ENCODE peak calls at places on chromosomes 4 and X, in four cellular contexts. X is GM12878, Q is K562, H is HepG2. B is an unnamed sample.

GRCh38 chr4:101284546-101284945 is 62.8 kb downstream of the PPP3CA start:
- DNase-seq in Q (no peak), H (no peak), X (no peak), B (no peak)

GRCh38 chrX:22365460-22365859 is 92.7 kb downstream of the CBLL2 start:
- DNase-seq in H (no peak), Q (no peak), X (no peak), B (peak; percentile 29)

GRCh38 chr4:8370106-8370787 is 70.3 kb downstream of the ACOX3 start:
- DNase-seq in X (no peak), H (no peak), Q (no peak), B (no peak)

GRCh38 chrX:83916525-83916924 is 55.6 kb downstream of the CYLC1 start:
- DNase-seq in Q (peak; percentile 6), X (no peak), H (no peak), B (peak; percentile 8)

GRCh38 chr4:15695240-15695699 is 7.6 kb upstream of the BST1 start:
- DNase-seq in Q (no peak), X (no peak), H (no peak), B (peak; percentile 39)

GRCh38 chr4:153616005-153616555 is 68.0 kb upstream of the TLR2 start:
- DNase-seq in X (no peak), Q (no peak), H (no peak), B (no peak)

GRCh38 chr4:166972071-166972470 is 262.2 kb downstream of the SPOCK3 start:
- DNase-seq in X (no peak), Q (no peak), H (no peak), B (peak; percentile 33)

GRCh38 chr4:76307670-76308014 is 1.1 kb downstream of the STBD1 start:
- DNase-seq in Q (no peak), X (no peak), H (no peak), B (no peak)

GRCh38 chr4:78482281-78482680 is 69.3 kb upstream of the ANXA3 start:
- DNase-seq in H (no peak), Q (no peak), X (no peak), B (no peak)

GRCh38 chr4:184812651-184813181 is 13.1 kb downstream of the ACSL1 start:
- DNase-seq in H (no peak), X (no peak), Q (no peak), B (peak; percentile 36)

GRCh38 chr4:3335385-3335784 is 42.6 kb downstream of the RGS12 start:
- DNase-seq in Q (no peak), H (no peak), X (no peak), B (no peak)

GRCh38 chr4:3336389-3337356 is 43.9 kb downstream of the RGS12 start:
- DNase-seq in H (no peak), Q (no peak), X (no peak), B (no peak)

GRCh38 chr4:3334316-3334715 is 41.5 kb downstream of the RGS12 start:
- DNase-seq in Q (no peak), X (no peak), H (no peak), B (no peak)

GRCh38 chr4:3337357-3337732 is 44.5 kb downstream of the RGS12 start:
- DNase-seq in H (no peak), Q (no peak), X (no peak), B (no peak)

DNA sequence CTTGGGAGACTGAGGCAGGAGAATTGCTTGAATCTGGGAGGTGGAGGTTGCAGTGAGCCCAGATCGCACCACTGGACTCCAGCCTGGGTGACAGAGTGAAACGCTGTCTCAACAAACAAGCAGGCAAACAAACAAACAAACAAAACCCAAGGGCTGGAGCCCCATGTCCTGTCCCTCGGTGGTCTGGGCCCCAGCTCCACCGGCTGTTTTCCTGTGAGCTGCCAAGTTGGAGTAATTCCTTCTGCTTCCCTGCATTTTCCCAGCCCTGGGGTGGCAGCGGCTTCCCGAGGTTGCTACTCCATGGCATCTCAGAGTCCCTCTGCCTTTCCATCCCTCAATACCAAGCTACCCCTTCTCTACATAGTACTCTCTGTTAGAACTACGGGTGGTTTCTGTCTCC is 43.2 kb downstream of the RGS12 start:
- DNase-seq in X (no peak), H (no peak), Q (no peak), B (no peak)
- TF ChIP-seq CHD4 in X (no peak), H (no peak), Q (no peak), B (no peak)

DNA sequence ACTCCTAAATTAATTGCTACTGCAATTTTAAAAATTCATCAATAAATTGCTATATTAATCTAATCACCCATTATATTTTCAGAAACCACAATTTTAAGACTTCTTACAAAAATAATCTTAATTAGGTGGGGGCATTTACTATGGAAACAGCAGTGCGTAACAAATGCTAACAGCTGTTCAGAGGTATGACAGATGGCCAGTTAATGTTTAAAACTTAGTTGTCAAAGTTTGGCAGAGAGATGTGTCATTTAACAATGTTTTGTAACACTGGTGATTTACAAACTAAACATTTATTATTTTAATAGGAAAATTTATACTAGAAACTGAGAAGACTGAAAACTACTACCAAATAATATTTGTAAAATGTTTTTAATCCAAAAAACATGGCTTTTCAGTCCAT is 85.2 kb upstream of the GPR34 start:
- DNase-seq in Q (no peak), H (no peak), X (no peak), B (no peak)
- TF ChIP-seq CHD4 in Q (no peak), H (no peak), X (no peak), B (no peak)

GRCh38 chr4:46594658-46595057 is 204.7 kb upstream of the GABRA2 start:
- DNase-seq in X (no peak), H (no peak), Q (no peak), B (no peak)
- TF ChIP-seq CHD4 in X (no peak), H (no peak), Q (no peak), B (no peak)

GRCh38 chrX:25527596-25527995 is 511.8 kb upstream of the ARX start:
- DNase-seq in H (no peak), X (no peak), Q (no peak), B (no peak)

GRCh38 chrX:25519258-25519657 is 503.5 kb upstream of the ARX start:
- DNase-seq in X (no peak), Q (no peak), H (no peak), B (no peak)

GRCh38 chrX:25523574-25523973 is 507.8 kb upstream of the ARX start:
- DNase-seq in Q (peak; percentile 5), X (no peak), H (peak; percentile 42), B (peak; percentile 10)

GRCh38 chrX:25524150-25524549 is 508.4 kb upstream of the ARX start:
- DNase-seq in H (peak; percentile 82), X (no peak), Q (no peak), B (peak; percentile 8)
- TF ChIP-seq CHD4 in H (no peak), X (no peak), Q (no peak), B (no peak)

GRCh38 chrX:49188468-49189076 is 2.4 kb upstream of the PRICKLE3 start:
- DNase-seq in Q (no peak), X (no peak), H (no peak), B (no peak)

GRCh38 chrX:49193542-49193964 is 6.4 kb downstream of the SYP start:
- DNase-seq in X (no peak), Q (no peak), H (no peak), B (no peak)

GRCh38 chrX:49190783-49191032 is 4.5 kb upstream of the PRICKLE3 start:
- DNase-seq in H (no peak), Q (no peak), X (no peak), B (no peak)

GRCh38 chrX:49191033-49191871 is 5.1 kb upstream of the PRICKLE3 start:
- DNase-seq in X (peak; percentile 99), Q (peak; percentile 84), H (peak; percentile 98), B (peak; percentile 100)

DNA sequence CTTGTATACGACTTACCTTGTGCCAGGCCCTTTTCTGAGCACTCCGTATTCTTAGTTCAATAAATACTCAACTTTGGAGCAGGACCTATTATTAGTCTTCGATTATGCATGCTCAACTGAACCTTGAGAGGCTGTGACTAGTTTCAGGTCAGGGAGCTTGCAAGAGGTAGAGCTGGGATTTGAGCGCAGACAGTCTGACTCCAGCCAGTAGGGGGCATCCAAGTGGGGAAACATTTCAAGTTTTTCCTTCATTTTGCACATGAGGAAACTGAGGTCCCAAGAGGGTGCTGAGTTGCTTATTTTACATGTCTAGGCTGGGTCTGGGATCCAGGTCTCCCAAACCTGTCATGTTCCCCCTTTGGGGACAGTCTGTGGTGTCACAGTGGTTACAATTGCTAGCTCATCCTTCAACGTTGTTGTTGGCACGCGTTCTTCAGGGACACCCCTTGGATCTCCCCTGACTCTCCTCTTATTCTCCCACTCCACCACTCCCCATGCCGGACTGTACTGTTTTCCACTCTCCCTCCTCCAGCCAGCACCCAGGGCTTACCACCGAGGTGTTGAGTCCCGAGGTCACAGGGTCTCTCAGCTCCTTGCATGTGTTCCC is 6.7 kb upstream of the PRICKLE3 start:
- DNase-seq in X (no peak), Q (peak; percentile 45), H (no peak), B (no peak)
- TF ChIP-seq CHD4 in X (no peak), Q (no peak), H (no peak), B (no peak)

DNA sequence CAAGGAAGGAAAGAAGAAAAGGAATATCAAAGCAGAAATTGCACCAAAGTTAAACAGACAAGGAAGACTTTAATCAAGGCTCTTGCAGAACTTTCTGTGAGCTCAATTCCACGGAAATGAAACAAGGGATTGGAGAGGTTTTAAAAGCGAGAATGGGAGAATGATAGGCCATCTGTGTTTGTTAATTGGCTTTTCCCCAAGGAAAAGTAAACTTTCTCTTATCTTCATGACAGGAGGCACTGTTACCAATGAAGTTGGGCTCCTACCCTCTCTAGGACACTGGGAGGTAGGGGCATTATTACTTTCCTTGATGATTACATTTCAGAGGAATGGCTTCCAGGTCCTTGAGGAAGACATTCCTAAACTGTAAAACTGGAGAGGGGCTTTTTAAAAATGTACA is 328.8 kb upstream of the NWD2 start:
- DNase-seq in H (no peak), Q (no peak), X (no peak), B (no peak)
- TF ChIP-seq CHD4 in H (no peak), Q (no peak), X (no peak), B (no peak)

GRCh38 chrX:119686087-119686639 is 6.8 kb downstream of the SEPTIN6 start:
- DNase-seq in X (peak; percentile 76), Q (no peak), H (no peak), B (no peak)

GRCh38 chrX:119677654-119677981 is 15.3 kb downstream of the SEPTIN6 start:
- DNase-seq in X (no peak), H (no peak), Q (no peak), B (no peak)

GRCh38 chrX:119684916-119685224 is 8.1 kb downstream of the SEPTIN6 start:
- DNase-seq in Q (no peak), X (no peak), H (no peak), B (no peak)

GRCh38 chrX:119685225-119686066 is 7.5 kb downstream of the SEPTIN6 start:
- DNase-seq in Q (no peak), H (no peak), X (no peak), B (no peak)

DNA sequence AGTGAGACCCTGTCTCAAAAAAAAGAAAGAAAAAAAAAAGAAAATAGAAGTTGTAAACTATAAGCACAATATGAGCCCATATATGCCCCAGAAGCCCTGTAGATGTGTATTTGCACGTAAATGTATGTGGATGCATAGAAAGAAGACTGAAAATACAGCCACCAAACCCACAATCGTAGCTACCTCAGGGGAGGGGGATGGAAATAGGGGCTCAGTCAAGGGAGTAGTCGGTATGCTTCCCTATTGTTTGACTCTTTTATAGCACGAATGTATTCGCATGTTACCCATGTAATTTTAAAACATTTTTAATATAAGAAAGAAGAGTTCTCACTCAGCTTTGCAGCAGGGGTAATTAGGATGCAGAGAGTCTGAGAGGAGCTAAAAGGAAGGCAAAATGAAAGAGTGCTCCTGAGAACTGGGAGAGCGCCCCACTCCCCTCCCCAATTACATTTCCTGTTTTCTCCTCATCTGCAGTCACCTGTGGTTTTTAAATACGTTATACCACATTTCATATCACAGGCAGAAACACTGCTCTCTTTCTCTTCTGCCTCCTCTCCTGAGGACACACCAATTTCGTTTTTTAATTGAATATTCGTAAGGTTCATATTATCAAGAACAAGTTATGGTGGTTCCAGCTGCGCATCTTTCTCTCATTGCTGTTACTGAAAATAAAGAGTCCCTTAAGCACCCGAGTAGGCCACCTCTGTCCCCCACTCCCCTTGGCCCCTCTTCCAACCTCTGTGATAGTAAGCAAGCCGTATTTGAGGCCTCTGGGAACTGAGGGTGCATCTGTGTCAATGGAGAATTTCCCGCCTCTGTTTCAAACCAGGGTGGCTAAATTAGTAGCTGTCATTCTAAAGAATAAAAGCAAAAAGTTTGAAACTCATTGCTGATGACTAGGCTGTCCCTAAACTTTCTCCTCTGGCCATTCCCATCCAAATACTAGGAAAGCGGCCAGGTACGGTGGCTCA is 10.7 kb downstream of the SEPTIN6 start:
- DNase-seq in Q (no peak), H (no peak), X (peak; percentile 73), B (no peak)
- TF ChIP-seq CHD4 in Q (no peak), H (no peak), X (no peak), B (no peak)